ENCODE peak calls at places on chromosomes 13 and 19, in four cellular contexts. One of them, this sample, is unnamed.
A peak's percentile ranks its signal among the peaks of the same experiment; 100 is the strongest.

GRCh38 chr13:21673592-21674270 is 2.9 kb downstream of the FGF9 start:
- DNase-seq in H1: no peak
- DNase-seq in HepG2: no peak
- DNase-seq in GM12878: no peak
- DNase-seq in this sample: no peak

GRCh38 chr13:75724742-75725504 is 88.8 kb downstream of the LMO7 start:
- DNase-seq in H1: no peak
- DNase-seq in HepG2: no peak
- DNase-seq in GM12878: no peak
- DNase-seq in this sample: no peak

GRCh38 chr19:10420444-10421239 is at the start of gene PDE4A:
- DNase-seq in H1: no peak
- DNase-seq in HepG2: no peak
- DNase-seq in GM12878: no peak
- DNase-seq in this sample: no peak

GRCh38 chr13:40344270-40345148 is 321.9 kb downstream of the FOXO1 start:
- DNase-seq in H1: no peak
- DNase-seq in HepG2: peak; percentile 43
- DNase-seq in GM12878: peak; percentile 7
- DNase-seq in this sample: no peak

GRCh38 chr19:45443462-45444317 is 20.0 kb upstream of the ERCC1 start:
- DNase-seq in H1: peak; percentile 76
- DNase-seq in HepG2: peak; percentile 93
- DNase-seq in GM12878: no peak
- DNase-seq in this sample: no peak

GRCh38 chr13:93646247-93646646 is 419.6 kb downstream of the GPC6 start:
- DNase-seq in H1: no peak
- DNase-seq in HepG2: no peak
- DNase-seq in GM12878: no peak
- DNase-seq in this sample: no peak

GRCh38 chr19:13505164-13505695 is 1.0 kb downstream of the CACNA1A start:
- DNase-seq in H1: no peak
- DNase-seq in HepG2: no peak
- DNase-seq in GM12878: no peak
- DNase-seq in this sample: no peak

GRCh38 chr13:70874646-70875045 is 766.4 kb upstream of the KLHL1 start:
- DNase-seq in H1: no peak
- DNase-seq in HepG2: no peak
- DNase-seq in GM12878: no peak
- DNase-seq in this sample: no peak

GRCh38 chr13:30340367-30341184 is 33.2 kb upstream of the KATNAL1 start:
- DNase-seq in H1: no peak
- DNase-seq in HepG2: no peak
- DNase-seq in GM12878: no peak
- DNase-seq in this sample: no peak

GRCh38 chr13:71828117-71828516 is 38.9 kb downstream of the DACH1 start:
- DNase-seq in H1: no peak
- DNase-seq in HepG2: no peak
- DNase-seq in GM12878: no peak
- DNase-seq in this sample: no peak

GRCh38 chr19:40280608-40281221 is 4.4 kb downstream of the AKT2 start:
- DNase-seq in H1: no peak
- DNase-seq in HepG2: no peak
- DNase-seq in GM12878: no peak
- DNase-seq in this sample: no peak

GRCh38 chr13:48214519-48215121 is 18.4 kb upstream of the ITM2B start:
- DNase-seq in H1: no peak
- DNase-seq in HepG2: no peak
- DNase-seq in GM12878: no peak
- DNase-seq in this sample: no peak

GRCh38 chr13:52127783-52128702 is 830 bp downstream of the NEK5 start:
- DNase-seq in H1: peak; percentile 41
- DNase-seq in HepG2: peak; percentile 68
- DNase-seq in GM12878: peak; percentile 13
- DNase-seq in this sample: peak; percentile 46

GRCh38 chr13:99955747-99956472 is 15.7 kb downstream of the ZIC5 start:
- DNase-seq in H1: no peak
- DNase-seq in HepG2: no peak
- DNase-seq in GM12878: no peak
- DNase-seq in this sample: no peak

GRCh38 chr19:10565028-10565566 is 713 bp downstream of the KRI1 start:
- DNase-seq in H1: no peak
- DNase-seq in HepG2: no peak
- DNase-seq in GM12878: no peak
- DNase-seq in this sample: no peak

GRCh38 chr13:20565120-20565736 is 1.7 kb upstream of the IFT88 start:
- DNase-seq in H1: no peak
- DNase-seq in HepG2: no peak
- DNase-seq in GM12878: no peak
- DNase-seq in this sample: no peak

GRCh38 chr19:2420490-2420889 is 6.9 kb downstream of the TIMM13 start:
- DNase-seq in H1: no peak
- DNase-seq in HepG2: no peak
- DNase-seq in GM12878: no peak
- DNase-seq in this sample: no peak
- H3K4me1 ChIP-seq in H1: no peaks in the 10 kb centered on the region
- H3K4me1 ChIP-seq in HepG2: peaks cover 26% of the 10 kb centered on the region
- H3K4me1 ChIP-seq in GM12878: no peaks in the 10 kb centered on the region
- H3K4me1 ChIP-seq in this sample: peaks cover 5% of the 10 kb centered on the region

GRCh38 chr19:28472111-28472510 is 740.8 kb downstream of the UQCRFS1 start:
- DNase-seq in H1: no peak
- DNase-seq in HepG2: no peak
- DNase-seq in GM12878: no peak
- DNase-seq in this sample: no peak

GRCh38 chr19:28466107-28467045 is 746.6 kb downstream of the UQCRFS1 start:
- DNase-seq in H1: no peak
- DNase-seq in HepG2: peak; percentile 3
- DNase-seq in GM12878: no peak
- DNase-seq in this sample: peak; percentile 58

GRCh38 chr19:28465317-28466086 is 747.4 kb downstream of the UQCRFS1 start:
- DNase-seq in H1: no peak
- DNase-seq in HepG2: no peak
- DNase-seq in GM12878: no peak
- DNase-seq in this sample: no peak

GRCh38 chr19:28469544-28469943 is 743.4 kb downstream of the UQCRFS1 start:
- DNase-seq in H1: no peak
- DNase-seq in HepG2: no peak
- DNase-seq in GM12878: no peak
- DNase-seq in this sample: no peak

GRCh38 chr19:28468701-28469459 is 744.1 kb downstream of the UQCRFS1 start:
- DNase-seq in H1: no peak
- DNase-seq in HepG2: no peak
- DNase-seq in GM12878: no peak
- DNase-seq in this sample: no peak
- TF ChIP-seq SUZ12 in H1: no peak
- TF ChIP-seq SUZ12 in HepG2: no peak
- TF ChIP-seq SUZ12 in GM12878: no peak
- TF ChIP-seq SUZ12 in this sample: no peak

GRCh38 chr13:102726430-102726829 is 31.6 kb upstream of the METTL21C start:
- DNase-seq in H1: no peak
- DNase-seq in HepG2: peak; percentile 35
- DNase-seq in GM12878: no peak
- DNase-seq in this sample: no peak

GRCh38 chr13:102718746-102719145 is 23.9 kb upstream of the METTL21C start:
- DNase-seq in H1: no peak
- DNase-seq in HepG2: no peak
- DNase-seq in GM12878: no peak
- DNase-seq in this sample: no peak

GRCh38 chr13:102724923-102725322 is 30.1 kb upstream of the METTL21C start:
- DNase-seq in H1: no peak
- DNase-seq in HepG2: peak; percentile 82
- DNase-seq in GM12878: no peak
- DNase-seq in this sample: no peak

GRCh38 chr13:102721800-102722231 is 27.0 kb upstream of the METTL21C start:
- DNase-seq in H1: no peak
- DNase-seq in HepG2: no peak
- DNase-seq in GM12878: no peak
- DNase-seq in this sample: no peak
- H3K9me3 ChIP-seq in H1: no peaks in the 10 kb centered on the region
- H3K9me3 ChIP-seq in HepG2: no peaks in the 10 kb centered on the region
- H3K9me3 ChIP-seq in GM12878: no peaks in the 10 kb centered on the region
- H3K9me3 ChIP-seq in this sample: no peaks in the 10 kb centered on the region

GRCh38 chr13:45224181-45224580 is 23.3 kb upstream of the KCTD4 start:
- DNase-seq in H1: no peak
- DNase-seq in HepG2: no peak
- DNase-seq in GM12878: no peak
- DNase-seq in this sample: no peak
- H3K4me1 ChIP-seq in H1: peaks cover under 1% of the 10 kb centered on the region
- H3K4me1 ChIP-seq in HepG2: peaks cover 9% of the 10 kb centered on the region
- H3K4me1 ChIP-seq in GM12878: no peaks in the 10 kb centered on the region
- H3K4me1 ChIP-seq in this sample: no peaks in the 10 kb centered on the region